ENCODE peak calls at places on chromosomes 16 and 17, in six cellular contexts. M, P, V, B, R and J are unnamed samples.

GRCh38 chr17:54736573-54736972 is 164.1 kb upstream of the TOM1L1 start:
- DNase-seq in M (no peak), P (no peak), V (peak; percentile 39), B (no peak), R (no peak), J (no peak)

GRCh38 chr17:77153487-77153886 is 12.7 kb downstream of the SEC14L1 start:
- DNase-seq in M (no peak), P (no peak), V (no peak), B (no peak), R (no peak), J (no peak)

GRCh38 chr17:77404812-77405581 is 264.2 kb downstream of the SEC14L1 start:
- DNase-seq in M (no peak), P (peak; percentile 69), V (no peak), B (no peak), R (no peak), J (no peak)

GRCh38 chr17:2337152-2337810 is at the start of gene SGSM2:
- DNase-seq in M (no peak), P (peak; percentile 45), V (peak; percentile 30), B (peak; percentile 71), R (peak; percentile 57), J (no peak)

GRCh38 chr16:3625911-3626732 is 14.7 kb upstream of the SLX4 start:
- DNase-seq in M (no peak), P (peak; percentile 75), V (peak; percentile 71), B (no peak), R (no peak), J (peak; percentile 60)

GRCh38 chr17:79018045-79018695 is 5.8 kb upstream of the C1QTNF1 start:
- DNase-seq in M (no peak), P (peak; percentile 73), V (no peak), B (no peak), R (no peak), J (no peak)

GRCh38 chr17:42283241-42284019 is 4.9 kb upstream of the STAT5A start:
- DNase-seq in M (no peak), P (no peak), V (no peak), B (peak; percentile 18), R (no peak), J (no peak)

GRCh38 chr17:49638818-49639217 is 39.1 kb downstream of the SPOP start:
- DNase-seq in M (no peak), P (no peak), V (no peak), B (no peak), R (no peak), J (no peak)

GRCh38 chr17:5500247-5500803 is 14.0 kb downstream of the MIS12 start:
- DNase-seq in M (no peak), P (no peak), V (no peak), B (no peak), R (no peak), J (no peak)

GRCh38 chr17:6544770-6545169 is 11.6 kb downstream of the PITPNM3 start:
- DNase-seq in M (no peak), P (no peak), V (no peak), B (no peak), R (no peak), J (no peak)

GRCh38 chr17:83034525-83034924 is 44.9 kb upstream of the METRNL start:
- DNase-seq in M (no peak), P (no peak), V (no peak), B (no peak), R (no peak), J (no peak)

GRCh38 chr17:21218101-21218500 is 4.1 kb upstream of the TMEM11 start:
- DNase-seq in M (no peak), P (peak; percentile 26), V (no peak), B (no peak), R (no peak), J (no peak)

GRCh38 chr17:17156107-17156506 is 50.0 kb downstream of the PLD6 start:
- DNase-seq in M (no peak), P (peak; percentile 66), V (no peak), B (no peak), R (no peak), J (no peak)

GRCh38 chr17:31493656-31494155 is 102.2 kb downstream of the RAB11FIP4 start:
- DNase-seq in M (no peak), P (no peak), V (no peak), B (no peak), R (no peak), J (no peak)

GRCh38 chr17:75822119-75822799 is 21.9 kb downstream of the UNC13D start:
- DNase-seq in M (no peak), P (no peak), V (peak; percentile 32), B (peak; percentile 76), R (no peak), J (no peak)

GRCh38 chr16:89357460-89357859 is 132.9 kb downstream of the ANKRD11 start:
- DNase-seq in M (no peak), P (no peak), V (no peak), B (peak; percentile 17), R (no peak), J (no peak)

GRCh38 chr16:89360760-89361435 is 129.5 kb downstream of the ANKRD11 start:
- DNase-seq in M (no peak), P (no peak), V (no peak), B (no peak), R (no peak), J (no peak)

GRCh38 chr16:89361756-89362155 is 128.6 kb downstream of the ANKRD11 start:
- DNase-seq in M (no peak), P (no peak), V (no peak), B (no peak), R (no peak), J (no peak)

GRCh38 chr16:89358030-89359005 is 132.0 kb downstream of the ANKRD11 start:
- DNase-seq in M (no peak), P (no peak), V (no peak), B (peak; percentile 15), R (no peak), J (no peak)

DNA sequence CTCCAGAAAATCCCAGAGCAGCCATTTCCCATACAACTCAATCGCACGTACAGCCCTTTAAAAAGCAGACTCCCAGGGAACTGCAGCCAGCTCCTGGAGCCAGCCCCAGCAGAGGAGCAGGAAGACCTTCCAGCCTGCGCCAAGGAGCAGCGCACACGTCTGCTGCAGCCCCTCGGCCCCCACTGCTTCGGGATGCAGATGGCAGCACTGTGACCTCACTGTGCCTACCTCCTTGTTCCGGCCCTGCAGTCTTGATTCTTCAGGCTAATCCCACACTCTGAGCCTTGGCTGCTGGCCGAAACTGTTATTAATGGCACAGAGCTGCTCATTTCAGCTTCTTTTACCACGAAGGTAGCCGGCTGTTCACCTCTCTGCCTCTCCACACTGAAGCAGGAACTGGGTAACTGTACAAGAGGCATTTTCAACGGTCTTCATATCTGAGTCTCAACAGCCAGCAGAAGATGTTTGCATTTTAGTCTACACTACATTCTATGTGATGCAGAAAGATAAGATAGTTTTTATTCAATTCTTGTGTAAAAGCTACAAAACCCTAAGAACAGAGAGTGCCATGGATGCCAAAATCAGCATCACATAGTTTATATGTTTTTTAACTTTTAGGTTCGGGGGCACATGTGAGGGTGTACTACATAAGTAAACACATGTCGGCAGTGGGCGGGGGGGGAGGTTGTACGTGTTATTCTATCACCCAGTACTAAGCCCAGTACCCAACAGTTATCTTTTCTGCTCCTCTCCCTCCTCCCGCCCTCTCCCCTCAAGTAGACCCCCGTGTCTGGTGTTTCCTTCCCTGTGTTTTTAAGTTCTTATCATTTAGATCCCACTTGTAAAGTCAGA is 130.8 kb downstream of the ANKRD11 start:
- DNase-seq in M (no peak), P (peak; percentile 43), V (no peak), B (peak; percentile 54), R (no peak), J (no peak)
- H3K4me3 ChIP-seq in M (no peak overlapping the region), P (no peak overlapping the region), V (no peak overlapping the region), B (no peak overlapping the region), R (no peak overlapping the region), J (no peak overlapping the region)

DNA sequence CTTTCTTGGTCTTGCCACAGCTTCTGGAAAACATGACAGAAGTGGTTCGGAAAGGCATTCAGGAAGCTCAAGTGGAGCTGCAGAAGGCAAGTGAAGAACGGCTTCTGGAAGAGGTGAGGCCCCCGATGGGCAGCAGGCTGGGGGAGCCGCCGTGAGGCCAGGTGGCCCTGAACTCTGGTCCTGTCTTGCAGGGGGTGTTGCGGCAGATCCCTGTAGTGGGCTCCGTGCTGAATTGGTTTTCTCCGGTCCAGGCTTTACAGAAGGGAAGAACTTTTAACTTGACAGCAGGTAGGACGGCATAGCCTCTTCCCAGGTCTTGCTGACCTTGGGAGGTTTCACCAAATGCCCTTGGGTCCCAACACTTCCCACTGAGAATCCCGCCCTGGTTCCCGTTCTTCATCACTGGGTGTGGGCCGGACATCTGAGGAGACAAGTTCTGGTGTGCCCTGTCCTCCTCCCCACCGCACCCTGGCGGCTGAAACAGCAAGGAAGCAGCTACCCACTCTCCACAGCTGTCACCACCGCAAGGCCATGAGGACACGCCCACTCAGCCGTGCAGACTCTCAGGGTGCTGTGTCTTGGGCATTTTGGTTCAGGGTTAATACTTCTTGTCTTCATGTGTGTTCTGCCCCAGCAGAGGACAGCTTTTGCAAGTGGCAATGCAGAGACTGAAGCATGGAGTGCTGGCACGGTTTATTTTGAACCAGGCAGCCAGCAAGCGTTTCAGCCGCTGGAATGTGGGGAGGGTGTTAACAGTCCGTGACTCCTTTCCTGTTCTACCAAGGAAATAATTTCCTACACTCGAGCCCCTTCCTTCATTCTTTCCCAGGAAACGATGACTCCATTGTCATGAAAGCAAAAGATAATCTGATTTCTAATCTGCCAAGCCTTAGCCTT is 21.4 kb downstream of the NTAN1 start:
- DNase-seq in M (no peak), P (peak; percentile 62), V (no peak), B (no peak), R (no peak), J (no peak)
- H3K4me3 ChIP-seq in M (no peak overlapping the region), P (no peak overlapping the region), V (no peak overlapping the region), B (no peak overlapping the region), R (no peak overlapping the region), J (no peak overlapping the region)

DNA sequence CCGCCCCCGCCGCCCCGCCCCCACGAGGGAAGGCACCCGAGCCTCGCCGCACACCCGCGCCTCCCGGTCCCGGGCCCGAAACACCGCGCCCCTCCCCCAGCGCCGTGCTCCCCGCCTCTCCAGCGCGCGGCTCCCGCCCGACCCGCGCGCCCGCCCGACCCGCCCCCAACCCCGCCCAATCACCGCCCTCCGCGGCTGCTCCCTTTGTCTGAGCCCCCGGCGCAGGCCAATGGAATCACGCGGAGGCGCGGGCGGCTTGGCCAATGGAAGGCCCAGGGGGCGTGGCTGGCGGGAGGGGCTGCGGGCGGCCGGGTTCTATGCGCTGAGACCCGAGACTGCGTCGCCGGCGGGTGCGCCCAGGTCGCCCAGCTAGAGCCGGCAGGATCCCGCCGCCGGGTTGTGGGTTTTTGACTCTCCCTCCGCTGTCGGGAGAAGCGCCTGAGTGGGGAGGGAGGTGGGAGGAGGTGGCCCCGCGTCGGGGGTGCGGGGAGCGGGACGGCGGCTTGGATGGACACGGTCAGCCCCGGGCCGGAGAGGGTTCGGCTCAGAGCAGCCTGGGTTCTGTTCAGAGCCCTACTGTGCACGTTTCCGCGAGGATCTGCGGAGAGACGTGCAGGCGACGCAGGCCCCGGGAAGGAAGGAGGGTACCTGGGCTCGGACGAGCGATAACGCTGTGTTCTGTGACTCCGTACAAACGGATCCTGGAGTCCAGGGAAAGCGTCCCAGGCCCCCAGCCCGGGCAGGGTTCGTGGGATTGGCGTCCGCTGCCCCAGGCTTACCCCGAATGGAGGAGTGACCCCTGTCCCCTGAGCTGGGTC is 49.0 kb upstream of the BAHCC1 start:
- DNase-seq in M (peak; percentile 95), P (peak; percentile 96), V (peak; percentile 94), B (peak; percentile 99), R (peak; percentile 90), J (no peak)
- H3K4me3 ChIP-seq in M (peak overlapping the region; percentile 90), P (peak overlapping the region; percentile 62), V (no peak overlapping the region), B (peak overlapping the region; percentile 80), R (peak overlapping the region; percentile 63), J (peak overlapping the region; percentile 98)

DNA sequence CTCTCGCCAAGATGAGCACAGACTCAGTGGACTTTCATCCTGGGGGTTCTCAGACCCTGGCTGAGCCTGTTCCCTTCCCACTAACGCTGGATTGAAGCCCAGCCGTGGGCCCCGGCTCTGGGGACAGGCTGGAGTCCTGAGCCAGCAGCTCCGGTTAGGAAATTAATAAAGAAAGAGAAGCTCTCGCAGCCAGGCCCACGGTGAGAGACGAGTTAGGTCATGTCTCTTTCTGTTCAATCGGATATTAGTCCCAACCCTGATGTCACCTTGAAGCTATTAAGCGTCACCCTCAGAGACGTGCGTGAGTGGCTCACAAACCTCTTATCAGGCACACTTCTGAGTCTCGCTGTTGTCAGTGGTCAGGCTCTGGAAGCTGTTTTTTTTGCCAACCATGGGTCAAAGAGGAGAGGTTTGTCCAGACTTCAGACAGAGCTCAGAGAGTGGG is 27.0 kb downstream of the MEOX1 start:
- DNase-seq in M (no peak), P (peak; percentile 57), V (no peak), B (no peak), R (no peak), J (no peak)
- H3K4me3 ChIP-seq in M (no peak overlapping the region), P (no peak overlapping the region), V (no peak overlapping the region), B (no peak overlapping the region), R (no peak overlapping the region), J (no peak overlapping the region)